ENCODE peak calls at places on chromosome 14, in ten cellular contexts. N is NCI-H2171 treated with DMSO at 0.1 percent for 48 hours; K is foreskin fibroblast; X is osteocyte; I is iPS DF 19.7; D is stimulated activated CD4-positive, alpha-beta T cell treated with anti-CD3 and anti-CD28 coated beads, Interleukin-12 subunit alpha, Interleukin-12 subunit beta, amount 100 ng/mL, for 4 hours; Z is activated CD4-positive, CD25-positive, alpha-beta regulatory T cell; W is caudate nucleus; U is HT1080; V is OCI-LY7. T is an unnamed sample.

GRCh38 chr14:103563089-103563620 is 395 bp downstream of the COA8 start:
- DNase-seq in X (no peak), W (no peak), V (no peak), D (no peak), Z (no peak), I (no peak), N (no peak), K (no peak), U (no peak), T (no peak)

GRCh38 chr14:102445641-102446040 is 63.9 kb downstream of the ANKRD9 start:
- DNase-seq in I (no peak), Z (no peak), K (no peak), N (no peak), U (no peak), V (no peak), D (no peak), X (no peak), W (no peak), T (no peak)

GRCh38 chr14:100761481-100761880 is 34.8 kb downstream of the DLK1 start:
- DNase-seq in W (no peak), I (no peak), U (peak; percentile 57), Z (no peak), V (no peak), K (peak; percentile 72), D (no peak), N (no peak), X (no peak), T (peak; percentile 83)

GRCh38 chr14:32329146-32329545 is at the start of gene AKAP6:
- DNase-seq in V (no peak), I (peak; percentile 2), K (no peak), D (no peak), Z (no peak), W (peak; percentile 79), U (no peak), N (no peak), X (no peak), T (no peak)

GRCh38 chr14:22685467-22685866 is 41.3 kb upstream of the OR6J1 start:
- DNase-seq in I (no peak), N (no peak), Z (no peak), W (no peak), D (no peak), K (no peak), U (no peak), X (no peak), V (no peak), T (no peak)

GRCh38 chr14:54597795-54598443 is 31.0 kb downstream of the SAMD4A start:
- DNase-seq in K (no peak), U (peak; percentile 80), V (no peak), D (no peak), N (no peak), X (no peak), I (no peak), Z (no peak), W (no peak), T (peak; percentile 53)

GRCh38 chr14:77844802-77845201 is 44.9 kb downstream of the ADCK1 start:
- DNase-seq in K (peak; percentile 13), Z (no peak), X (no peak), I (no peak), W (no peak), N (no peak), V (no peak), U (no peak), D (no peak), T (no peak)

GRCh38 chr14:97379091-97379531 is 581.9 kb downstream of the VRK1 start:
- DNase-seq in X (no peak), I (no peak), K (no peak), W (no peak), V (no peak), N (no peak), U (no peak), Z (no peak), D (no peak), T (no peak)

GRCh38 chr14:101114726-101115481 is 211.4 kb upstream of the RTL1 start:
- DNase-seq in V (no peak), X (peak; percentile 75), I (no peak), U (no peak), D (no peak), N (no peak), Z (no peak), K (no peak), W (no peak), T (peak; percentile 4)

GRCh38 chr14:58732387-58732786 is 94.6 kb downstream of the DACT1 start:
- DNase-seq in W (no peak), U (no peak), K (no peak), Z (no peak), I (no peak), N (no peak), V (no peak), X (no peak), D (no peak), T (no peak)

GRCh38 chr14:71583705-71584104 is 348.5 kb upstream of the RGS6 start:
- DNase-seq in V (no peak), W (no peak), I (no peak), X (no peak), D (no peak), U (no peak), Z (no peak), N (no peak), K (no peak), T (no peak)